ENCODE peak calls at places on chromosomes 6 and 20, in ten cellular contexts. J is uterus, G is mammary epithelial cell, T is astrocyte of the spinal cord, Q is body of pancreas, X is IMR-90, I is GM06990, Y is MM.1S, K is type B pancreatic cell, R is GM12878. M is an unnamed sample.

GRCh38 chr20:25470045-25470444 is 62.6 kb downstream of the GINS1 start:
- DNase-seq in J (no peak), G (peak), T (peak), Q (peak), X (peak), I (peak), Y (peak), K (no peak), R (peak), M (peak)

GRCh38 chr6:158002951-158003853 is 21.5 kb downstream of the SYNJ2 start:
- DNase-seq in J (peak), G (peak), T (peak), Q (peak), X (peak), I (no peak), Y (no peak), K (no peak), R (no peak), M (peak)

GRCh38 chr6:158506577-158506976 is 53.3 kb upstream of the TMEM181 start:
- DNase-seq in J (no peak), G (no peak), T (peak), Q (no peak), X (peak), I (no peak), Y (no peak), K (no peak), R (no peak), M (no peak)

GRCh38 chr6:169678342-169678741 is 23.5 kb downstream of the WDR27 start:
- DNase-seq in J (no peak), G (no peak), T (no peak), Q (no peak), X (no peak), I (no peak), Y (no peak), K (no peak), R (no peak), M (no peak)

GRCh38 chr6:18391018-18391417 is 3.9 kb downstream of the RNF144B start:
- DNase-seq in J (no peak), G (no peak), T (no peak), Q (no peak), X (no peak), I (no peak), Y (no peak), K (no peak), R (no peak), M (no peak)

GRCh38 chr6:13368716-13369115 is 40.4 kb upstream of the TBC1D7 start:
- DNase-seq in J (no peak), G (peak), T (no peak), Q (no peak), X (peak), I (no peak), Y (no peak), K (no peak), R (no peak), M (no peak)

GRCh38 chr6:36131517-36132220 is 1.4 kb downstream of the MAPK13 start:
- DNase-seq in J (peak), G (no peak), T (peak), Q (peak), X (peak), I (peak), Y (peak), K (no peak), R (peak), M (no peak)

GRCh38 chr6:133067960-133068359 is 173.2 kb upstream of the EYA4 start:
- DNase-seq in J (no peak), G (no peak), T (no peak), Q (no peak), X (no peak), I (no peak), Y (no peak), K (no peak), R (no peak), M (no peak)

GRCh38 chr20:36120991-36121390 is 33.5 kb upstream of the EPB41L1 start:
- DNase-seq in J (no peak), G (no peak), T (no peak), Q (no peak), X (no peak), I (no peak), Y (no peak), K (no peak), R (no peak), M (no peak)

GRCh38 chr6:161044335-161044734 is 52.8 kb downstream of the MAP3K4 start:
- DNase-seq in J (no peak), G (peak), T (no peak), Q (no peak), X (peak), I (no peak), Y (no peak), K (no peak), R (no peak), M (no peak)

GRCh38 chr6:151448623-151449022 is 3.3 kb downstream of the RMND1 start:
- DNase-seq in J (no peak), G (no peak), T (no peak), Q (no peak), X (no peak), I (no peak), Y (no peak), K (no peak), R (no peak), M (no peak)

GRCh38 chr6:42028234-42029061 is 21.9 kb upstream of the TAF8 start:
- DNase-seq in J (no peak), G (no peak), T (peak), Q (no peak), X (peak), I (no peak), Y (no peak), K (no peak), R (no peak), M (peak)

GRCh38 chr20:20373046-20373706 is 5.3 kb downstream of the INSM1 start:
- DNase-seq in J (no peak), G (peak), T (peak), Q (no peak), X (peak), I (no peak), Y (no peak), K (no peak), R (no peak), M (no peak)

GRCh38 chr6:6724319-6725119 is 136.0 kb downstream of the LY86 start:
- DNase-seq in J (peak), G (peak), T (peak), Q (peak), X (peak), I (peak), Y (peak), K (peak), R (no peak), M (no peak)

GRCh38 chr20:58084566-58084965 is 143.9 kb downstream of the ANKRD60 start:
- DNase-seq in J (no peak), G (no peak), T (no peak), Q (no peak), X (no peak), I (no peak), Y (no peak), K (no peak), R (no peak), M (no peak)

GRCh38 chr20:48618631-48619030 is 209.2 kb downstream of the PREX1 start:
- DNase-seq in J (no peak), G (no peak), T (no peak), Q (no peak), X (no peak), I (no peak), Y (no peak), K (no peak), R (no peak), M (peak)

GRCh38 chr6:32973144-32973854 is 4.9 kb downstream of the BRD2 start:
- DNase-seq in J (peak), G (peak), T (no peak), Q (peak), X (peak), I (no peak), Y (peak), K (no peak), R (no peak), M (no peak)

GRCh38 chr6:72619883-72620696 is 1.8 kb upstream of the KCNQ5 start:
- DNase-seq in J (no peak), G (no peak), T (peak), Q (peak), X (peak), I (peak), Y (peak), K (no peak), R (peak), M (no peak)

GRCh38 chr6:39561536-39562266 is 163.5 kb downstream of the KIF6 start:
- DNase-seq in J (peak), G (no peak), T (peak), Q (peak), X (no peak), I (no peak), Y (no peak), K (no peak), R (no peak), M (no peak)

GRCh38 chr6:19803331-19804330 is 33.5 kb upstream of the ID4 start:
- DNase-seq in J (no peak), G (no peak), T (peak), Q (no peak), X (peak), I (no peak), Y (no peak), K (no peak), R (no peak), M (no peak)

GRCh38 chr20:10040070-10040970 is 5.5 kb downstream of the ANKEF1 start:
- DNase-seq in J (no peak), G (peak), T (peak), Q (no peak), X (peak), I (no peak), Y (peak), K (no peak), R (no peak), M (no peak)

GRCh38 chr6:105568751-105569150 is 165.9 kb upstream of the PREP start:
- DNase-seq in J (no peak), G (no peak), T (no peak), Q (no peak), X (no peak), I (no peak), Y (no peak), K (no peak), R (no peak), M (no peak)

GRCh38 chr6:133198725-133199124 is 42.4 kb upstream of the EYA4 start:
- DNase-seq in J (no peak), G (peak), T (no peak), Q (no peak), X (peak), I (no peak), Y (no peak), K (no peak), R (no peak), M (no peak)

GRCh38 chr6:138957484-138957883 is 30.6 kb downstream of the REPS1 start:
- DNase-seq in J (no peak), G (no peak), T (peak), Q (no peak), X (no peak), I (no peak), Y (no peak), K (no peak), R (no peak), M (no peak)

GRCh38 chr20:48204499-48204898 is 419.2 kb upstream of the SULF2 start:
- DNase-seq in J (no peak), G (no peak), T (no peak), Q (no peak), X (no peak), I (no peak), Y (no peak), K (no peak), R (no peak), M (no peak)

GRCh38 chr6:22848121-22848520 is 278.8 kb downstream of the HDGFL1 start:
- DNase-seq in J (no peak), G (no peak), T (peak), Q (no peak), X (no peak), I (no peak), Y (no peak), K (no peak), R (no peak), M (no peak)

GRCh38 chr6:41377071-41377470 is 41.7 kb downstream of the NCR2 start:
- DNase-seq in J (no peak), G (no peak), T (no peak), Q (no peak), X (no peak), I (no peak), Y (no peak), K (no peak), R (no peak), M (no peak)

GRCh38 chr20:32285621-32286334 is 8.3 kb downstream of the KIF3B start:
- DNase-seq in J (no peak), G (peak), T (no peak), Q (no peak), X (peak), I (peak), Y (peak), K (no peak), R (peak), M (no peak)

GRCh38 chr20:17334866-17335412 is 108.1 kb downstream of the PCSK2 start:
- DNase-seq in J (no peak), G (no peak), T (no peak), Q (no peak), X (no peak), I (no peak), Y (no peak), K (no peak), R (no peak), M (no peak)

GRCh38 chr20:17571967-17572638 is 2.2 kb downstream of the DSTN start:
- DNase-seq in J (no peak), G (peak), T (no peak), Q (no peak), X (no peak), I (no peak), Y (peak), K (no peak), R (no peak), M (no peak)

GRCh38 chr6:161417712-161418457 is 144.0 kb upstream of the AGPAT4 start:
- DNase-seq in J (no peak), G (no peak), T (peak), Q (peak), X (peak), I (no peak), Y (no peak), K (no peak), R (no peak), M (peak)

GRCh38 chr6:145225500-145225899 is 509.8 kb downstream of the EPM2A start:
- DNase-seq in J (no peak), G (no peak), T (no peak), Q (no peak), X (no peak), I (no peak), Y (no peak), K (no peak), R (no peak), M (no peak)
- TF ChIP-seq CTCF in J (no peak), G (no peak), T (no peak), Q (no peak), X (no peak), I (no peak), Y (no peak), K (no peak), R (no peak), M (no peak)

DNA sequence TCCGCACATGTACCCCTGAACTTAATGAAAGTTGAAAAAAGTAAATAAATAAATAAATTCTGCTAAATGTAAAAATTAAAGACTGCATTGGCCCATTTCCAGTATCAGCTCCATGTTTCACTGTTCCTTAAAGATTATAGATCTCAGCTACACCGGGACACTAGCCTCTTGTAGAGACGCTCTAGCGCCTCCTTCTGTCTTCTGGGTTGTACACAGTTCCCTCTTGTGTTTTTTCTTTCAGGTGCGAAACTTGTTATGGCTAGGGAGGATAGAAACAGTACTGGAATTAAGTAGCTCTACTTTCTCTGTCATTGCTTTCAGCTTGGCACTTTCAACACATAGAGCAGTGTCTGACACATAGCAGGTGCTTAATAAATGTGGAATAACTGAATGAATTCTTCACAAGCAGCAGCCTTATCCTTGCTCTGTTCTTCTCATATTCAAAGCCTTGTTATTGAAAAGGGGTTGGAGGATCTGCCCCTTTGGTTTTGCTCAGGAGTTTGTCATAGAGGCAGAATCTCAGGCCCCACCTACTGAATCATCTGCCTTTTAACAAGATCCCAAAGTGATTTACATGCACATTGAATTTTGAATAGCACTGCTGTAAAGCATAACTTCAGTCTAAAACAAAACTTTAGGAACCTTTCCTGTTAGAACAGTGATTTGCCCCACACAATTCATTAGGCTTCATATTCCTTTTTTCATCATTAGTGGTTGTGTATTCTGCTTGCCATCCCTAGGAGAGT is 92.3 kb downstream of the FIG4 start:
- DNase-seq in J (no peak), G (no peak), T (no peak), Q (peak), X (peak), I (no peak), Y (no peak), K (no peak), R (no peak), M (no peak)
- TF ChIP-seq CTCF in J (no peak), G (peak), T (peak), Q (peak), X (peak), I (peak), Y (peak), K (peak), R (peak), M (peak)

DNA sequence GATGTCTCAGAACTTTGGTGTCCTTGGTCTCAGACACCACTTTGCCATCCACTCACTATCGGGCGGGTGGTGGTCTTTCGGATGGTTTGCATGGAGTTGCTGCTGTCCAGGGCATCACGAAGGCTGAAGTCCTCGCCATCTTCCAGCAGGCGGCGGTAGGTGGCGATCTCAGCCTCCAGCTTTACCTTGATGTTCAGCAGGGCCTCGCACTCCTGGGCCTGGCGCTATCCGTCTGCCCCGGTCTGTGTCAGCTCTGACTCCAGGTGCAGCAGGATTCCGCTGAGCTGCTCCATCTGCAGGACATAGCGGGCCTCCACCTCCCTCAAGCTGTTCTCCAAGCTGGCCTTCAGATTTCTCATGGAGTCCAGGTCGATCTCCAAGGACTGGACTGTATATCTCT is 36.0 kb downstream of the ZNF311 start:
- DNase-seq in J (no peak), G (no peak), T (no peak), Q (no peak), X (no peak), I (no peak), Y (no peak), K (no peak), R (no peak), M (peak)
- TF ChIP-seq CTCF in J (no peak), G (no peak), T (no peak), Q (no peak), X (no peak), I (no peak), Y (no peak), K (no peak), R (no peak), M (no peak)

GRCh38 chr20:59411191-59411988 is 111.0 kb downstream of the EDN3 start:
- DNase-seq in J (no peak), G (no peak), T (no peak), Q (no peak), X (no peak), I (no peak), Y (no peak), K (no peak), R (no peak), M (no peak)

GRCh38 chr20:59413326-59413865 is 113.0 kb downstream of the EDN3 start:
- DNase-seq in J (no peak), G (no peak), T (no peak), Q (no peak), X (no peak), I (no peak), Y (no peak), K (no peak), R (no peak), M (no peak)

GRCh38 chr20:59412251-59412650 is 111.8 kb downstream of the EDN3 start:
- DNase-seq in J (no peak), G (no peak), T (no peak), Q (no peak), X (no peak), I (no peak), Y (no peak), K (no peak), R (no peak), M (no peak)

GRCh38 chr20:59415224-59415623 is 114.8 kb downstream of the EDN3 start:
- DNase-seq in J (no peak), G (no peak), T (no peak), Q (no peak), X (no peak), I (no peak), Y (no peak), K (no peak), R (no peak), M (no peak)

GRCh38 chr20:59412896-59413295 is 112.5 kb downstream of the EDN3 start:
- DNase-seq in J (no peak), G (no peak), T (no peak), Q (no peak), X (no peak), I (no peak), Y (no peak), K (no peak), R (no peak), M (no peak)
- TF ChIP-seq CTCF in J (no peak), G (no peak), T (no peak), Q (no peak), X (no peak), I (no peak), Y (no peak), K (peak), R (no peak), M (peak)

GRCh38 chr6:129252377-129253071 is 369.6 kb downstream of the LAMA2 start:
- DNase-seq in J (no peak), G (no peak), T (no peak), Q (no peak), X (peak), I (no peak), Y (no peak), K (no peak), R (no peak), M (no peak)
- TF ChIP-seq CTCF in J (no peak), G (no peak), T (no peak), Q (no peak), X (no peak), I (no peak), Y (no peak), K (no peak), R (no peak), M (peak)

GRCh38 chr6:85118233-85118632 is 331.6 kb upstream of the NT5E start:
- DNase-seq in J (no peak), G (no peak), T (no peak), Q (no peak), X (no peak), I (no peak), Y (no peak), K (no peak), R (no peak), M (no peak)
- TF ChIP-seq CTCF in J (no peak), G (no peak), T (peak), Q (no peak), X (no peak), I (peak), Y (peak), K (peak), R (no peak), M (peak)

DNA sequence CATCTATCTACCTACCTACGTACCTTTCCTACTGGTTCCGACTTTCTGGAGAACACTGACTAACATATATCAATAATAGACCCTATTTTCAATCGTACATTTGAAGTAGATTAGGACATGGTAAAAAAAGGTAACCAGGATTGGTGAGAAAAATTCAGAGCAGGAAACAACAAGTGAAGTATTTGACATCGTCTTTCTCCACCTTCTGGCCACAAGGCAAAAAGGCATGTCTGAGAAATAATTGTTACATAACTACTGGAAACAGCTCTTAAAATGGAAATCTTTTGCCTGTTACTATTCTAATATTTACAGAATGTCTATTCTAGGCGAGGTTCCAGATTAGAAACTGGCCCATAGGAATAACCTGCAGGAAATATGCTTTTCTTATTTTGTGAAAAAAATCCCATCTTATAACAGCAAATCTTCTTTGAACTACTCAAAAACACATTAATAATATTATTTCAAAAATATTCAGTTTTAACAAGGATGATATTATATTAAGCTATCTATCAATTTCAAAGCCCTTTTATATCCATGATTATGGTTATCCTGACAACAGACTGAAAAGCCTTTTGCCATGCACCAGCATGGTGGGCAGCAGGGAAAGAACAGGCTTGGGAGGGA is 80.8 kb downstream of the RCAN2 start:
- DNase-seq in J (no peak), G (peak), T (peak), Q (peak), X (peak), I (peak), Y (peak), K (no peak), R (peak), M (no peak)
- TF ChIP-seq CTCF in J (peak), G (peak), T (peak), Q (peak), X (peak), I (peak), Y (peak), K (peak), R (peak), M (peak)

M was measured in chondrocyte.